ENCODE peak calls at places on chromosomes 12 and 14, in eight cellular contexts. L is midbrain; D is T-helper 2 cell; F is H9; Z is HTR-8/SVneo; X is SJSA1; I is NK-92 treated with Interleukin-12 subunit alpha and Interleukin-12 subunit beta, amount 100 ng/mL, for 24 hours; U is nephron progenitor cell. C is an unnamed sample.

GRCh38 chr12:117192057-117192456 is 1.8 kb upstream of the FBXO21 start:
- DNase-seq in L (no peak), D (no peak), F (peak), Z (no peak), X (no peak), I (no peak), U (no peak), C (no peak)

GRCh38 chr14:100640481-100641273 is 53.5 kb upstream of the BEGAIN start:
- DNase-seq in L (no peak), D (peak), F (no peak), Z (no peak), X (no peak), I (peak), U (no peak), C (peak)

GRCh38 chr14:22296722-22297121 is 292.3 kb downstream of the DAD1 start:
- DNase-seq in L (no peak), D (no peak), F (no peak), Z (peak), X (peak), I (no peak), U (no peak), C (no peak)

GRCh38 chr14:62213516-62213915 is 451.3 kb downstream of the SNAPC1 start:
- DNase-seq in L (no peak), D (no peak), F (no peak), Z (no peak), X (no peak), I (no peak), U (no peak), C (no peak)

GRCh38 chr14:22391908-22392307 is 197.1 kb downstream of the DAD1 start:
- DNase-seq in L (peak), D (no peak), F (peak), Z (peak), X (peak), I (peak), U (peak), C (no peak)

GRCh38 chr12:127280393-127281275 is 986.3 kb upstream of the TMEM132C start:
- DNase-seq in L (peak), D (peak), F (peak), Z (no peak), X (no peak), I (no peak), U (peak), C (peak)

GRCh38 chr12:53276511-53276910 is 8.4 kb downstream of the ESPL1 start:
- DNase-seq in L (no peak), D (no peak), F (no peak), Z (no peak), X (no peak), I (no peak), U (no peak), C (no peak)

GRCh38 chr14:99271951-99272668 is at the start of gene BCL11B:
- DNase-seq in L (peak), D (peak), F (peak), Z (peak), X (peak), I (peak), U (peak), C (peak)

GRCh38 chr14:69235708-69236107 is 24.2 kb upstream of the GALNT16 start:
- DNase-seq in L (no peak), D (no peak), F (no peak), Z (no peak), X (no peak), I (no peak), U (no peak), C (no peak)

GRCh38 chr12:53805067-53805466 is 53.3 kb upstream of the CISTR start:
- DNase-seq in L (no peak), D (no peak), F (no peak), Z (no peak), X (no peak), I (no peak), U (no peak), C (no peak)

GRCh38 chr14:34711808-34712712 is 2.3 kb downstream of the CFL2 start:
- DNase-seq in L (peak), D (no peak), F (no peak), Z (no peak), X (no peak), I (no peak), U (no peak), C (no peak)

GRCh38 chr14:104133496-104133895 is 4.9 kb upstream of the KIF26A start:
- DNase-seq in L (no peak), D (no peak), F (peak), Z (no peak), X (no peak), I (no peak), U (no peak), C (peak)

GRCh38 chr14:55446833-55447232 is 6.4 kb upstream of the TBPL2 start:
- DNase-seq in L (no peak), D (no peak), F (no peak), Z (peak), X (peak), I (no peak), U (no peak), C (no peak)

GRCh38 chr14:70330596-70330995 is 28.9 kb downstream of the COX16 start:
- DNase-seq in L (no peak), D (no peak), F (no peak), Z (no peak), X (no peak), I (no peak), U (no peak), C (no peak)

GRCh38 chr12:80977356-80977755 is 39.6 kb upstream of the LIN7A start:
- DNase-seq in L (no peak), D (no peak), F (no peak), Z (no peak), X (no peak), I (no peak), U (no peak), C (no peak)

GRCh38 chr12:128818065-128819022 is 5.4 kb downstream of the SLC15A4 start:
- DNase-seq in L (no peak), D (no peak), F (no peak), Z (no peak), X (no peak), I (no peak), U (no peak), C (no peak)

GRCh38 chr14:91399868-91400640 is 17.6 kb downstream of the CCDC88C start:
- DNase-seq in L (no peak), D (peak), F (peak), Z (no peak), X (no peak), I (no peak), U (no peak), C (no peak)

GRCh38 chr14:82447586-82447985 is 913.9 kb upstream of the SEL1L start:
- DNase-seq in L (no peak), D (no peak), F (no peak), Z (no peak), X (no peak), I (no peak), U (peak), C (no peak)

GRCh38 chr12:70178038-70178437 is 65.2 kb upstream of the CNOT2 start:
- DNase-seq in L (peak), D (no peak), F (no peak), Z (no peak), X (no peak), I (no peak), U (no peak), C (no peak)

C was measured in T-helper 17 cell.